ENCODE peak calls at places on chromosomes 3 and 15, in eight cellular contexts. One of them, this sample, is unnamed.

GRCh38 chr3:57179580-57180410 is 14.6 kb upstream of the IL17RD start:
- DNase-seq in left lung: no peak
- DNase-seq in heart right ventricle: no peak
- DNase-seq in hepatocyte: peak; percentile 34
- DNase-seq in right lobe of liver: no peak
- DNase-seq in heart left ventricle: no peak
- DNase-seq in lung: no peak
- DNase-seq in CD8-positive, alpha-beta T cell: no peak
- DNase-seq in this sample: no peak

GRCh38 chr3:174198199-174198598 is 660.9 kb upstream of the NAALADL2 start:
- DNase-seq in left lung: no peak
- DNase-seq in heart right ventricle: no peak
- DNase-seq in hepatocyte: no peak
- DNase-seq in right lobe of liver: no peak
- DNase-seq in heart left ventricle: no peak
- DNase-seq in lung: no peak
- DNase-seq in CD8-positive, alpha-beta T cell: no peak
- DNase-seq in this sample: no peak

GRCh38 chr3:64650096-64650622 is 37.6 kb downstream of the ADAMTS9 start:
- DNase-seq in left lung: no peak
- DNase-seq in heart right ventricle: no peak
- DNase-seq in hepatocyte: peak; percentile 16
- DNase-seq in right lobe of liver: no peak
- DNase-seq in heart left ventricle: no peak
- DNase-seq in lung: no peak
- DNase-seq in CD8-positive, alpha-beta T cell: no peak
- DNase-seq in this sample: no peak

GRCh38 chr15:85485956-85486567 is 105.7 kb downstream of the AKAP13 start:
- DNase-seq in left lung: no peak
- DNase-seq in heart right ventricle: peak; percentile 67
- DNase-seq in hepatocyte: peak; percentile 86
- DNase-seq in right lobe of liver: no peak
- DNase-seq in heart left ventricle: peak; percentile 49
- DNase-seq in lung: peak; percentile 69
- DNase-seq in CD8-positive, alpha-beta T cell: peak; percentile 58
- DNase-seq in this sample: no peak

GRCh38 chr15:101128191-101128590 is 123.7 kb downstream of the CHSY1 start:
- DNase-seq in left lung: peak; percentile 34
- DNase-seq in heart right ventricle: no peak
- DNase-seq in hepatocyte: peak; percentile 34
- DNase-seq in right lobe of liver: no peak
- DNase-seq in heart left ventricle: no peak
- DNase-seq in lung: no peak
- DNase-seq in CD8-positive, alpha-beta T cell: no peak
- DNase-seq in this sample: peak; percentile 49

GRCh38 chr3:43411429-43411828 is 125.1 kb downstream of the SNRK start:
- DNase-seq in left lung: no peak
- DNase-seq in heart right ventricle: no peak
- DNase-seq in hepatocyte: no peak
- DNase-seq in right lobe of liver: no peak
- DNase-seq in heart left ventricle: no peak
- DNase-seq in lung: no peak
- DNase-seq in CD8-positive, alpha-beta T cell: no peak
- DNase-seq in this sample: no peak

GRCh38 chr3:15428539-15428938 is 1.1 kb downstream of the EAF1 start:
- DNase-seq in left lung: no peak
- DNase-seq in heart right ventricle: no peak
- DNase-seq in hepatocyte: peak; percentile 19
- DNase-seq in right lobe of liver: no peak
- DNase-seq in heart left ventricle: no peak
- DNase-seq in lung: no peak
- DNase-seq in CD8-positive, alpha-beta T cell: no peak
- DNase-seq in this sample: no peak

GRCh38 chr3:77380141-77380540 is 340.2 kb downstream of the ROBO2 start:
- DNase-seq in left lung: no peak
- DNase-seq in heart right ventricle: no peak
- DNase-seq in hepatocyte: no peak
- DNase-seq in right lobe of liver: no peak
- DNase-seq in heart left ventricle: no peak
- DNase-seq in lung: no peak
- DNase-seq in CD8-positive, alpha-beta T cell: no peak
- DNase-seq in this sample: no peak

GRCh38 chr3:43024183-43024865 is 45.2 kb downstream of the GASK1A start:
- DNase-seq in left lung: no peak
- DNase-seq in heart right ventricle: no peak
- DNase-seq in hepatocyte: no peak
- DNase-seq in right lobe of liver: no peak
- DNase-seq in heart left ventricle: no peak
- DNase-seq in lung: no peak
- DNase-seq in CD8-positive, alpha-beta T cell: peak; percentile 46
- DNase-seq in this sample: no peak

GRCh38 chr3:196076721-196077120 is 5.2 kb downstream of the TFRC start:
- DNase-seq in left lung: no peak
- DNase-seq in heart right ventricle: no peak
- DNase-seq in hepatocyte: no peak
- DNase-seq in right lobe of liver: no peak
- DNase-seq in heart left ventricle: no peak
- DNase-seq in lung: no peak
- DNase-seq in CD8-positive, alpha-beta T cell: no peak
- DNase-seq in this sample: no peak
- H3K4me3 ChIP-seq in left lung: no peak overlapping the region
- H3K4me3 ChIP-seq in heart right ventricle: no peak overlapping the region
- H3K4me3 ChIP-seq in hepatocyte: no peak overlapping the region
- H3K4me3 ChIP-seq in right lobe of liver: no peak overlapping the region
- H3K4me3 ChIP-seq in heart left ventricle: no peak overlapping the region
- H3K4me3 ChIP-seq in lung: no peak overlapping the region
- H3K4me3 ChIP-seq in CD8-positive, alpha-beta T cell: no peak overlapping the region
- H3K4me3 ChIP-seq in this sample: no peak overlapping the region

GRCh38 chr3:158804441-158804840 is 2.6 kb downstream of the MFSD1 start:
- DNase-seq in left lung: no peak
- DNase-seq in heart right ventricle: no peak
- DNase-seq in hepatocyte: no peak
- DNase-seq in right lobe of liver: no peak
- DNase-seq in heart left ventricle: no peak
- DNase-seq in lung: no peak
- DNase-seq in CD8-positive, alpha-beta T cell: no peak
- DNase-seq in this sample: no peak

GRCh38 chr3:158801696-158802398 is at the start of gene MFSD1:
- DNase-seq in left lung: peak; percentile 97
- DNase-seq in heart right ventricle: peak; percentile 94
- DNase-seq in hepatocyte: peak; percentile 96
- DNase-seq in right lobe of liver: peak; percentile 97
- DNase-seq in heart left ventricle: peak; percentile 95
- DNase-seq in lung: peak; percentile 96
- DNase-seq in CD8-positive, alpha-beta T cell: peak; percentile 85
- DNase-seq in this sample: peak; percentile 98

GRCh38 chr3:158802399-158803023 is 657 bp downstream of the MFSD1 start:
- DNase-seq in left lung: no peak
- DNase-seq in heart right ventricle: no peak
- DNase-seq in hepatocyte: peak; percentile 46
- DNase-seq in right lobe of liver: no peak
- DNase-seq in heart left ventricle: no peak
- DNase-seq in lung: no peak
- DNase-seq in CD8-positive, alpha-beta T cell: peak; percentile 12
- DNase-seq in this sample: peak; percentile 51

GRCh38 chr3:158801200-158801599 is 654 bp upstream of the MFSD1 start:
- DNase-seq in left lung: no peak
- DNase-seq in heart right ventricle: no peak
- DNase-seq in hepatocyte: peak; percentile 28
- DNase-seq in right lobe of liver: no peak
- DNase-seq in heart left ventricle: no peak
- DNase-seq in lung: no peak
- DNase-seq in CD8-positive, alpha-beta T cell: no peak
- DNase-seq in this sample: no peak
- H3K27ac ChIP-seq in left lung: peak overlapping the region; percentile 97
- H3K27ac ChIP-seq in heart right ventricle: peak overlapping the region; percentile 90
- H3K27ac ChIP-seq in hepatocyte: peak overlapping the region; percentile 92
- H3K27ac ChIP-seq in right lobe of liver: peak overlapping the region; percentile 82
- H3K27ac ChIP-seq in heart left ventricle: peak overlapping the region; percentile 75
- H3K27ac ChIP-seq in lung: peak overlapping the region; percentile 96
- H3K27ac ChIP-seq in CD8-positive, alpha-beta T cell: peak overlapping the region; percentile 71
- H3K27ac ChIP-seq in this sample: no peak overlapping the region

DNA sequence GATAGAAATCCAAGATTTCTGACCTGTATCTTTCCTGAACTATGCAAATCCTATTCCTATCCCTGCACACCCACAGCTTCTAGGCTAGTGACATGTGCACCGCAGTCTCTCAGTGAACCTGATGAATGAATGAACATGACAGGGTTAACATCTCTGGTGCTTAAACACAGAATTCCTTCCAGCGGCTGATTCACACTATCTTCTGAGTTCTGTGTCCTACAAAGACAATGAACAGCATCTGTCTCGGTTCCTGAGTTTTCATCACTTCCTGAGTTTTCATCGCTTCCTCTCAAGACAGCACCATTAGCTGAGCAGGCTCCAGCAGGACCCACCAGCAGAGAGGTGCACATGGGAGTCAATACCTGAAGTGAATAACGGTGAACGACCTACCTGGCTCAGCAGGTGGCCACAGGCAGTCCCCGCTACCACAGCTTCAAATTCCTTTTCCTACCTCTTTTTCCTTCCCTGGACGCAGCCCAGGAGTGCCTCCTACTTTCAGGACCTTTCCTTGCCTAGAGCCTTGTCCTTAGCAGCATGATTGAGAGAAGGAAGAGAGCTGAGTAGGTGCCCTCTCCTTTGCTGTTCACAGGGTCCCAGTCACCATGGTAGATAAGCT is 113.5 kb downstream of the IGF2BP2 start:
- DNase-seq in left lung: no peak
- DNase-seq in heart right ventricle: no peak
- DNase-seq in hepatocyte: no peak
- DNase-seq in right lobe of liver: no peak
- DNase-seq in heart left ventricle: no peak
- DNase-seq in lung: no peak
- DNase-seq in CD8-positive, alpha-beta T cell: no peak
- DNase-seq in this sample: no peak
- H3K4me1 ChIP-seq in left lung: peaks cover 8% of the 10 kb centered on the region
- H3K4me1 ChIP-seq in heart right ventricle: no peaks in the 10 kb centered on the region
- H3K4me1 ChIP-seq in hepatocyte: peaks cover 35% of the 10 kb centered on the region
- H3K4me1 ChIP-seq in right lobe of liver: no peaks in the 10 kb centered on the region
- H3K4me1 ChIP-seq in heart left ventricle: no peaks in the 10 kb centered on the region
- H3K4me1 ChIP-seq in lung: peaks cover 2% of the 10 kb centered on the region
- H3K4me1 ChIP-seq in CD8-positive, alpha-beta T cell: no peaks in the 10 kb centered on the region
- H3K4me1 ChIP-seq in this sample: no peaks in the 10 kb centered on the region

DNA sequence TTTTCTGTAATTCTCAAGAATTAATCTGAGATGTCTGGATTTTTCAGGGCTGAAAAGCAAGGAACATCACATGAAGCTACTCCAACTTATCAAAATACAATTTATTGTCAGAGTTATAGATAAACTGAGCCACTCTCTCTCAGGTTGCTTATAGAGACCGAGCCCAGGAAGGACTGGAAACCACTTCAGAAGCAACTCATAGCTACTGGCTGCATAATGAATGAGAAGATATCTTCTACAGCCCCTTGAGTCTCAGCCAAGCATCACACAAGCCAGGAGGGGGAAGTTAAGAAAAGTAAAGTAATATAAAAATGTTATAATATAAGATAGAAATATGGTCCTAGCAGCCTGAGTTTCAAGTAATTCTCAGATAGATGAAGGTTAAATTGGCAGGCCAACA is 186.0 kb downstream of the TNIK start:
- DNase-seq in left lung: no peak
- DNase-seq in heart right ventricle: no peak
- DNase-seq in hepatocyte: no peak
- DNase-seq in right lobe of liver: no peak
- DNase-seq in heart left ventricle: no peak
- DNase-seq in lung: no peak
- DNase-seq in CD8-positive, alpha-beta T cell: no peak
- DNase-seq in this sample: no peak
- H3K4me3 ChIP-seq in left lung: no peak overlapping the region
- H3K4me3 ChIP-seq in heart right ventricle: no peak overlapping the region
- H3K4me3 ChIP-seq in hepatocyte: no peak overlapping the region
- H3K4me3 ChIP-seq in right lobe of liver: no peak overlapping the region
- H3K4me3 ChIP-seq in heart left ventricle: no peak overlapping the region
- H3K4me3 ChIP-seq in lung: no peak overlapping the region
- H3K4me3 ChIP-seq in CD8-positive, alpha-beta T cell: no peak overlapping the region
- H3K4me3 ChIP-seq in this sample: no peak overlapping the region

DNA sequence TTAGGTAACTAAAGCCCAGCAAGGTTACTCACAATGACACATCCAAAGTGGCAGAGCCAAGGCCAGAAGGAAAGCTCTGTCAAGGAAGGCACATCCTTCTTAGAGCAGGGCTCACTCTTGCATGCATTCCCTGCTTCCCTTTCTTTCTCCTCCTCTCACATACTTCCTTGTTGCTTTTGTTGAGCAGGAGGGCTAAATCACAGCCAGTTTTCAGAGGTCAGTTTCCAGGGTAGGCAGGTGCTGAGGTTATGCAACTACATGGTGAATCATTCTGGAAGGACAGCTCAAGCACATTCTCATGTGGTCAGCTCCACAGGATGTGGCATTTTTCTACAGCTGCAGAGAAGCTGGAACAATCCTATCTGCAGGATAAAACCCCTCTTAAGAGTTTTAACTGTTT is 275.6 kb downstream of the ZNF621 start:
- DNase-seq in left lung: peak; percentile 44
- DNase-seq in heart right ventricle: peak; percentile 34
- DNase-seq in hepatocyte: peak; percentile 66
- DNase-seq in right lobe of liver: no peak
- DNase-seq in heart left ventricle: peak; percentile 35
- DNase-seq in lung: peak; percentile 59
- DNase-seq in CD8-positive, alpha-beta T cell: no peak
- DNase-seq in this sample: peak; percentile 44
- H3K27ac ChIP-seq in left lung: no peak overlapping the region
- H3K27ac ChIP-seq in heart right ventricle: no peak overlapping the region
- H3K27ac ChIP-seq in hepatocyte: peak overlapping the region; percentile 41
- H3K27ac ChIP-seq in right lobe of liver: no peak overlapping the region
- H3K27ac ChIP-seq in heart left ventricle: peak overlapping the region; percentile 14
- H3K27ac ChIP-seq in lung: peak overlapping the region; percentile 32
- H3K27ac ChIP-seq in CD8-positive, alpha-beta T cell: no peak overlapping the region
- H3K27ac ChIP-seq in this sample: no peak overlapping the region

GRCh38 chr3:157237886-157238285 is 77.9 kb upstream of the CCNL1 start:
- DNase-seq in left lung: no peak
- DNase-seq in heart right ventricle: no peak
- DNase-seq in hepatocyte: no peak
- DNase-seq in right lobe of liver: no peak
- DNase-seq in heart left ventricle: no peak
- DNase-seq in lung: no peak
- DNase-seq in CD8-positive, alpha-beta T cell: no peak
- DNase-seq in this sample: no peak
- H3K4me1 ChIP-seq in left lung: peaks cover 15% of the 10 kb centered on the region
- H3K4me1 ChIP-seq in heart right ventricle: no peaks in the 10 kb centered on the region
- H3K4me1 ChIP-seq in hepatocyte: no peaks in the 10 kb centered on the region
- H3K4me1 ChIP-seq in right lobe of liver: no peaks in the 10 kb centered on the region
- H3K4me1 ChIP-seq in heart left ventricle: no peaks in the 10 kb centered on the region
- H3K4me1 ChIP-seq in lung: no peaks in the 10 kb centered on the region
- H3K4me1 ChIP-seq in CD8-positive, alpha-beta T cell: no peaks in the 10 kb centered on the region
- H3K4me1 ChIP-seq in this sample: no peaks in the 10 kb centered on the region